ENCODE peak calls at places on chromosomes 2 and 18, in ten cellular contexts. O is cardiac muscle cell; H is T-helper 2 cell; X is DND-41; T is left ventricle myocardium inferior; K is fibroblast of lung; N is CD8-positive, alpha-beta memory T cell; W is C1 segment of cervical spinal cord; S is spleen; A is fibroblast of villous mesenchyme. D is an unnamed sample.

GRCh38 chr2:223976635-223977226 is 19.5 kb downstream of the MRPL44 start:
- DNase-seq in S (no peak), A (no peak), N (no peak), X (no peak), W (no peak), H (no peak), T (no peak), K (no peak), O (no peak), D (no peak)

GRCh38 chr2:31238906-31239841 is 5.2 kb downstream of the EHD3 start:
- DNase-seq in S (no peak), K (no peak), A (no peak), W (no peak), O (no peak), T (no peak), H (no peak), N (no peak), X (no peak), D (no peak)

GRCh38 chr2:135948642-135949355 is 36.6 kb downstream of the DARS1 start:
- DNase-seq in N (peak), K (peak), W (no peak), O (no peak), T (no peak), S (no peak), X (no peak), A (peak), H (peak), D (no peak)

GRCh38 chr2:54706622-54707021 is 16.8 kb upstream of the EML6 start:
- DNase-seq in S (no peak), W (no peak), K (no peak), O (no peak), X (no peak), H (no peak), T (no peak), A (no peak), N (no peak), D (no peak)

GRCh38 chr18:55301836-55302235 is 286.2 kb downstream of the TCF4 start:
- DNase-seq in W (no peak), S (no peak), O (no peak), K (peak), N (no peak), T (no peak), H (no peak), A (no peak), X (no peak), D (no peak)

GRCh38 chr18:24989760-24990547 is 362.0 kb downstream of the ZNF521 start:
- DNase-seq in T (no peak), W (no peak), K (no peak), A (no peak), S (no peak), O (no peak), N (no peak), H (no peak), X (no peak), D (peak)

GRCh38 chr2:171430516-171431410 is 3.0 kb downstream of the METTL8 start:
- DNase-seq in K (no peak), W (no peak), X (peak), S (no peak), T (no peak), N (no peak), H (peak), A (no peak), O (peak), D (no peak)

GRCh38 chr2:96951125-96951654 is 35.2 kb downstream of the FAM178B start:
- DNase-seq in X (peak), S (peak), T (peak), A (peak), N (peak), O (peak), K (peak), H (peak), W (peak), D (peak)

GRCh38 chr18:23560186-23560585 is 26.1 kb downstream of the NPC1 start:
- DNase-seq in K (no peak), A (no peak), N (no peak), H (no peak), S (no peak), O (no peak), W (peak), T (no peak), X (no peak), D (no peak)

GRCh38 chr18:75408554-75409506 is 18.7 kb downstream of the SMIM21 start:
- DNase-seq in O (no peak), A (peak), T (no peak), X (peak), S (no peak), H (peak), K (peak), N (no peak), W (no peak), D (no peak)

GRCh38 chr2:56522605-56523089 is 338.9 kb downstream of the CCDC85A start:
- DNase-seq in H (no peak), A (peak), K (peak), T (peak), O (peak), W (no peak), S (no peak), N (no peak), X (no peak), D (peak)